ENCODE peak calls at places on chromosome 2, in four cellular contexts. S is GM18507, T is iris pigment epithelial cell, I is foreskin keratinocyte. Z is an unnamed sample.

GRCh38 chr2:3827673-3828575 is 124.5 kb downstream of the DCDC2C start:
- DNase-seq in S (no peak), I (peak; percentile 41), T (peak; percentile 51), Z (peak; percentile 43)

GRCh38 chr2:10939058-10939457 is 27.3 kb downstream of the KCNF1 start:
- DNase-seq in T (no peak), I (no peak), S (no peak), Z (no peak)

GRCh38 chr2:10405441-10405840 is 42.7 kb downstream of the ODC1 start:
- DNase-seq in I (peak; percentile 99), S (no peak), T (peak; percentile 55), Z (peak; percentile 96)

GRCh38 chr2:12616456-12617163 is 100.1 kb upstream of the TRIB2 start:
- DNase-seq in I (no peak), T (no peak), S (no peak), Z (no peak)

GRCh38 chr2:119387381-119388129 is 20.8 kb downstream of the DBI start:
- DNase-seq in T (peak; percentile 72), I (peak; percentile 50), S (peak; percentile 59), Z (peak; percentile 73)

GRCh38 chr2:51711761-51712160 is 679.8 kb upstream of the NRXN1 start:
- DNase-seq in S (no peak), I (no peak), T (peak; percentile 68), Z (peak; percentile 79)

GRCh38 chr2:134252092-134252775 is 1.6 kb upstream of the MGAT5 start:
- DNase-seq in S (no peak), T (no peak), I (peak; percentile 68), Z (no peak)

GRCh38 chr2:66466435-66466834 is 31.5 kb downstream of the MEIS1 start:
- DNase-seq in S (no peak), I (no peak), T (no peak), Z (no peak)

GRCh38 chr2:219475697-219476604 is 22.7 kb upstream of the GMPPA start:
- DNase-seq in I (no peak), S (no peak), T (peak; percentile 38), Z (peak; percentile 65)